ENCODE peak calls at places on chromosomes 6 and 20, in five cellular contexts. U, T, D, F and Q are unnamed samples.

GRCh38 chr6:28474441-28475219 is 31.3 kb upstream of the ZSCAN23 start:
- DNase-seq in U (peak), T (peak), D (no peak), F (peak), Q (no peak)

GRCh38 chr6:16222826-16223225 is 15.6 kb upstream of the GMPR start:
- DNase-seq in U (no peak), T (no peak), D (no peak), F (no peak), Q (no peak)

GRCh38 chr20:4297141-4297826 is 281.9 kb upstream of the RNF24 start:
- DNase-seq in U (peak), T (no peak), D (no peak), F (no peak), Q (no peak)

GRCh38 chr6:73156793-73157767 is 68.2 kb downstream of the KHDC1L start:
- DNase-seq in U (no peak), T (no peak), D (no peak), F (no peak), Q (no peak)

GRCh38 chr6:101404767-101405166 is 11.3 kb downstream of the GRIK2 start:
- DNase-seq in U (no peak), T (no peak), D (no peak), F (no peak), Q (no peak)

GRCh38 chr20:33732166-33732970 is 572 bp downstream of the ZNF341 start:
- DNase-seq in U (no peak), T (peak), D (no peak), F (no peak), Q (peak)

GRCh38 chr6:87237804-87238203 is 82.4 kb downstream of the ZNF292 start:
- DNase-seq in U (peak), T (no peak), D (no peak), F (no peak), Q (no peak)

GRCh38 chr6:113414511-113414910 is 442.6 kb upstream of the MARCKS start:
- DNase-seq in U (peak), T (no peak), D (no peak), F (peak), Q (no peak)

GRCh38 chr20:21291026-21291425 is 12.1 kb upstream of the XRN2 start:
- DNase-seq in U (no peak), T (no peak), D (no peak), F (no peak), Q (no peak)

GRCh38 chr20:17226410-17227198 is at the start of gene PCSK2:
- DNase-seq in U (no peak), T (no peak), D (no peak), F (peak), Q (no peak)

GRCh38 chr20:38862226-38862625 is 56.7 kb downstream of the PPP1R16B start:
- DNase-seq in U (no peak), T (no peak), D (no peak), F (no peak), Q (no peak)

GRCh38 chr20:36116813-36117441 is 37.6 kb upstream of the EPB41L1 start:
- DNase-seq in U (peak), T (no peak), D (no peak), F (no peak), Q (no peak)